ENCODE peak calls at places on chromosomes 5 and 9, in nine cellular contexts. W is foreskin keratinocyte; E is stimulated activated effector memory CD8-positive, alpha-beta T cell treated with anti-CD3 and anti-CD28 coated beads, Interleukin-12 subunit alpha, Interleukin-12 subunit beta, amount 100 ng/mL, for 72 hours; P is EH; S is hypothalamus; R is NCI-H748 treated with DMSO at 0.1 percent for 48 hours; L is WTC11; B is hepatic stellate cell; M is activated CD8-positive, alpha-beta memory T cell treated with anti-CD3 and anti-CD28 coated beads for 48 hours. K is an unnamed sample.
A peak's percentile ranks its signal among the peaks of the same experiment; 100 is the strongest.

GRCh38 chr9:93415176-93415690 is 36.3 kb upstream of the FAM120A start:
- DNase-seq in P (no peak), R (no peak), W (no peak), S (no peak), M (no peak), E (no peak), B (no peak), L (no peak), K (no peak)

GRCh38 chr9:133582501-133583045 is 26.6 kb downstream of the FAM163B start:
- DNase-seq in E (no peak), P (no peak), S (no peak), W (no peak), B (no peak), M (no peak), R (no peak), L (no peak), K (no peak)

GRCh38 chr5:77697692-77698091 is 59.2 kb upstream of the OTP start:
- DNase-seq in R (no peak), L (no peak), P (no peak), S (no peak), M (no peak), W (no peak), E (no peak), B (no peak), K (no peak)

GRCh38 chr9:104831681-104832080 is 67.8 kb downstream of the NIPSNAP3B start:
- DNase-seq in B (no peak), R (no peak), W (peak; percentile 95), M (no peak), L (no peak), S (no peak), E (no peak), P (peak; percentile 69), K (no peak)

GRCh38 chr9:33762343-33762742 is 33.0 kb upstream of the PRSS3 start:
- DNase-seq in W (no peak), R (no peak), B (no peak), L (no peak), E (no peak), M (no peak), P (no peak), S (no peak), K (no peak)

GRCh38 chr9:2461886-2462285 is 159.7 kb upstream of the VLDLR start:
- DNase-seq in B (no peak), P (peak; percentile 17), L (no peak), R (no peak), M (no peak), E (no peak), S (no peak), W (no peak), K (peak; percentile 98)

GRCh38 chr5:59588922-59589321 is 304.6 kb downstream of the PDE4D start:
- DNase-seq in P (peak; percentile 7), M (no peak), R (no peak), B (no peak), L (no peak), W (peak; percentile 66), S (no peak), E (no peak), K (no peak)

GRCh38 chr5:81517462-81517861 is 123.5 kb upstream of the ACOT12 start:
- DNase-seq in S (no peak), E (no peak), W (no peak), R (no peak), L (no peak), M (no peak), P (peak; percentile 6), B (no peak), K (no peak)

GRCh38 chr5:159458217-159458711 is 128.0 kb upstream of the IL12B start:
- DNase-seq in B (no peak), L (no peak), E (peak; percentile 73), P (no peak), R (no peak), M (no peak), W (no peak), S (no peak), K (no peak)

GRCh38 chr5:67605730-67606585 is 409.4 kb upstream of the CD180 start:
- DNase-seq in P (no peak), S (no peak), L (no peak), M (no peak), B (no peak), R (no peak), W (no peak), E (no peak), K (no peak)

GRCh38 chr5:110386782-110387181 is 339.7 kb downstream of the TMEM232 start:
- DNase-seq in S (peak; percentile 30), R (no peak), M (no peak), P (peak; percentile 56), W (peak; percentile 66), L (no peak), E (no peak), B (peak; percentile 46), K (peak; percentile 62)

GRCh38 chr9:129898205-129898604 is 62.9 kb downstream of the USP20 start:
- DNase-seq in S (no peak), W (no peak), B (no peak), R (no peak), P (peak; percentile 54), E (no peak), M (no peak), L (no peak), K (no peak)

GRCh38 chr9:109639666-109640231 is 140.2 kb upstream of the PALM2AKAP2 start:
- DNase-seq in M (no peak), R (no peak), W (peak; percentile 5), S (peak; percentile 80), B (no peak), P (no peak), L (no peak), E (no peak), K (no peak)

GRCh38 chr9:3256571-3256970 is 269.2 kb downstream of the RFX3 start:
- DNase-seq in L (no peak), W (no peak), B (no peak), R (no peak), M (no peak), E (no peak), S (no peak), P (no peak), K (no peak)

GRCh38 chr5:93022770-93023169 is 558.2 kb downstream of the NR2F1-AS1 start:
- DNase-seq in R (no peak), L (no peak), P (peak; percentile 48), B (no peak), S (no peak), M (no peak), W (no peak), E (no peak), K (no peak)

GRCh38 chr5:111752426-111752965 is 4.5 kb downstream of the NREP start:
- DNase-seq in P (no peak), E (no peak), M (no peak), B (no peak), L (no peak), W (no peak), S (no peak), R (no peak), K (no peak)

GRCh38 chr5:43560128-43560527 is 3.3 kb upstream of the PAIP1 start:
- DNase-seq in L (no peak), W (peak; percentile 62), E (no peak), B (no peak), S (no peak), M (no peak), R (no peak), P (peak; percentile 93), K (no peak)

GRCh38 chr9:132390966-132391365 is 15.7 kb downstream of the TTF1 start:
- DNase-seq in B (no peak), L (no peak), M (no peak), E (no peak), S (no peak), R (no peak), W (no peak), P (no peak), K (no peak)

GRCh38 chr9:109880276-109881169 is 100.5 kb downstream of the PALM2AKAP2 start:
- DNase-seq in R (no peak), P (peak; percentile 52), L (peak; percentile 56), M (no peak), B (peak; percentile 34), S (no peak), W (peak; percentile 43), E (peak; percentile 55), K (no peak)

GRCh38 chr5:111447822-111448221 is 64.5 kb downstream of the STARD4 start:
- DNase-seq in M (no peak), B (no peak), W (no peak), P (no peak), L (no peak), R (peak; percentile 51), E (no peak), S (no peak), K (no peak)

GRCh38 chr5:123444016-123444415 is 20.8 kb upstream of the CEP120 start:
- DNase-seq in S (no peak), E (no peak), W (peak; percentile 20), P (no peak), B (no peak), R (no peak), L (no peak), M (no peak), K (no peak)

GRCh38 chr9:134666208-134666607 is 24.6 kb downstream of the COL5A1 start:
- DNase-seq in W (no peak), S (no peak), M (no peak), E (no peak), R (no peak), B (no peak), P (no peak), L (no peak), K (no peak)

GRCh38 chr5:150781706-150782614 is 3.4 kb downstream of the SMIM3 start:
- DNase-seq in M (no peak), W (peak; percentile 75), B (peak; percentile 73), P (peak; percentile 97), S (no peak), R (no peak), E (no peak), L (no peak), K (peak; percentile 91)

GRCh38 chr5:171914939-171915338 is 91.5 kb downstream of the FBXW11 start:
- DNase-seq in E (no peak), S (peak; percentile 8), W (no peak), R (no peak), L (no peak), P (no peak), B (no peak), M (no peak), K (no peak)

GRCh38 chr5:2169862-2170820 is 287.4 kb upstream of the IRX4 start:
- DNase-seq in W (no peak), R (no peak), M (no peak), E (no peak), L (no peak), B (no peak), P (no peak), S (no peak), K (no peak)